ENCODE peak calls at places on chromosome 14, in four cellular contexts. H is HepG2, Z is H1, N is K562. T is an unnamed sample.

GRCh38 chr14:79278798-79279644 is 932.3 kb downstream of the DIO2 start:
- DNase-seq in N (no peak), H (peak; percentile 27), Z (peak; percentile 88), T (peak; percentile 73)

GRCh38 chr14:66507181-66507721 is 696 bp upstream of the GPHN start:
- DNase-seq in Z (no peak), N (no peak), H (no peak), T (peak; percentile 27)

GRCh38 chr14:93946104-93946503 is 19.0 kb downstream of the FAM181A start:
- DNase-seq in Z (no peak), N (no peak), H (no peak), T (no peak)

GRCh38 chr14:60102389-60102788 is 10.7 kb downstream of the PCNX4 start:
- DNase-seq in Z (no peak), N (no peak), H (no peak), T (no peak)

GRCh38 chr14:67517083-67517482 is 16.0 kb upstream of the PLEKHH1 start:
- DNase-seq in N (no peak), H (no peak), Z (peak; percentile 53), T (no peak)

GRCh38 chr14:101687756-101688546 is 73.6 kb upstream of the PPP2R5C start:
- DNase-seq in N (no peak), Z (no peak), H (no peak), T (no peak)

GRCh38 chr14:91413547-91414474 is 3.8 kb downstream of the CCDC88C start:
- DNase-seq in N (no peak), Z (peak; percentile 87), H (no peak), T (no peak)

GRCh38 chr14:68501621-68502052 is 291.2 kb downstream of the ZFP36L1 start:
- DNase-seq in H (no peak), Z (no peak), N (no peak), T (no peak)

GRCh38 chr14:101598571-101599233 is 37.4 kb downstream of the DIO3 start:
- DNase-seq in N (no peak), H (no peak), Z (no peak), T (no peak)

GRCh38 chr14:36027354-36027753 is 149.2 kb downstream of the PTCSC3 start:
- DNase-seq in H (no peak), N (no peak), Z (no peak), T (no peak)

GRCh38 chr14:76917158-76917596 is 91.0 kb downstream of the LRRC74A start:
- DNase-seq in N (peak; percentile 56), H (peak; percentile 80), Z (peak; percentile 83), T (peak; percentile 89)

GRCh38 chr14:21915814-21916213 is 242.2 kb upstream of the OR4E1 start:
- DNase-seq in H (peak; percentile 40), N (no peak), Z (no peak), T (peak; percentile 78)

GRCh38 chr14:69539631-69540410 is 34.9 kb downstream of the CCDC177 start:
- DNase-seq in N (no peak), Z (no peak), H (no peak), T (no peak)

GRCh38 chr14:29584992-29585391 is 342.7 kb downstream of the PRKD1 start:
- DNase-seq in N (no peak), Z (no peak), H (peak; percentile 32), T (no peak)

GRCh38 chr14:85316701-85317100 is 213.2 kb upstream of the FLRT2 start:
- DNase-seq in H (no peak), Z (no peak), N (no peak), T (no peak)

GRCh38 chr14:29320261-29320660 is 553.7 kb downstream of the FOXG1 start:
- DNase-seq in H (no peak), N (no peak), Z (no peak), T (no peak)

GRCh38 chr14:42437809-42438208 is 831.1 kb downstream of the LRFN5 start:
- DNase-seq in N (no peak), Z (no peak), H (no peak), T (no peak)

GRCh38 chr14:71659165-71659564 is 273.1 kb upstream of the RGS6 start:
- DNase-seq in H (peak; percentile 34), Z (no peak), N (no peak), T (no peak)

GRCh38 chr14:96096639-96097610 is 57.8 kb downstream of the C14orf132 start:
- DNase-seq in H (no peak), Z (no peak), N (no peak), T (no peak)

GRCh38 chr14:63435838-63436237 is 107.3 kb downstream of the PPP2R5E start:
- DNase-seq in N (no peak), H (peak; percentile 13), Z (no peak), T (no peak)

GRCh38 chr14:105063041-105063440 is 2.2 kb downstream of the GPR132 start:
- DNase-seq in N (no peak), H (no peak), Z (no peak), T (no peak)

GRCh38 chr14:95314609-95315008 is 5.1 kb downstream of the CLMN start:
- DNase-seq in H (no peak), Z (no peak), N (no peak), T (peak; percentile 43)

GRCh38 chr14:99035712-99036593 is 236.0 kb downstream of the BCL11B start:
- DNase-seq in H (peak; percentile 10), Z (peak; percentile 71), N (no peak), T (peak; percentile 79)

GRCh38 chr14:24066490-24067132 is 4.8 kb upstream of the CPNE6 start:
- DNase-seq in N (no peak), H (no peak), Z (no peak), T (no peak)

GRCh38 chr14:94317259-94317658 is 5.9 kb downstream of the SERPINA6 start:
- DNase-seq in Z (no peak), N (no peak), H (peak; percentile 78), T (no peak)

GRCh38 chr14:50542941-50543418 is 10.6 kb upstream of the MAP4K5 start:
- DNase-seq in Z (no peak), N (peak; percentile 24), H (peak; percentile 77), T (peak; percentile 59)
- TF ChIP-seq MAFK in Z (no peak), N (no peak), H (no peak), T (no peak)

DNA sequence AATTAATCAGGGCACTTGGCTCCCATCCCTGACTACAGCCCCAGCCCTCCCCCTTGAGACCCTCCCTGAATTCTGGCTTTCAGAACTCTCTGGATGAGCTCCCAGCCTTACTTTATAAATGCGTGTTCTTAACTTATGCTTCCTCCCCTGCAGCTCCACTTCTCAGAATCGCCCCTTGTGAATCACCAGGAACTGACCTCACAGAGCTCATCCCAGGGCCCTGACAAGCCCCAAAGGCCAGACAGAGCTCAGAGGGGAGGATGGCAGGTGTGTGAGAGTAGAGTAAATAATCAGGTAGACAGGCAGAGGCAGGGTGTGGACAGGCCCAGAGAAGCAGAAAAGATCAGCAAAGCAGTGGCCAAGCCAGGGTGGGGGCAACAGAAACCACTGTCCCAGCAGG is 68.2 kb upstream of the FOXN3 start:
- DNase-seq in Z (no peak), H (no peak), N (no peak), T (no peak)
- TF ChIP-seq KDM1A in Z (no peak), H (no peak), N (no peak), T (no peak)

GRCh38 chr14:92549853-92550244 is 36.3 kb downstream of the RIN3 start:
- DNase-seq in Z (no peak), N (no peak), H (no peak), T (no peak)

GRCh38 chr14:92549096-92549852 is 35.7 kb downstream of the RIN3 start:
- DNase-seq in N (no peak), Z (no peak), H (no peak), T (no peak)

GRCh38 chr14:92542766-92543554 is 29.4 kb downstream of the RIN3 start:
- DNase-seq in Z (no peak), H (no peak), N (no peak), T (no peak)

GRCh38 chr14:92544051-92544730 is 30.6 kb downstream of the RIN3 start:
- DNase-seq in N (no peak), Z (no peak), H (no peak), T (no peak)

DNA sequence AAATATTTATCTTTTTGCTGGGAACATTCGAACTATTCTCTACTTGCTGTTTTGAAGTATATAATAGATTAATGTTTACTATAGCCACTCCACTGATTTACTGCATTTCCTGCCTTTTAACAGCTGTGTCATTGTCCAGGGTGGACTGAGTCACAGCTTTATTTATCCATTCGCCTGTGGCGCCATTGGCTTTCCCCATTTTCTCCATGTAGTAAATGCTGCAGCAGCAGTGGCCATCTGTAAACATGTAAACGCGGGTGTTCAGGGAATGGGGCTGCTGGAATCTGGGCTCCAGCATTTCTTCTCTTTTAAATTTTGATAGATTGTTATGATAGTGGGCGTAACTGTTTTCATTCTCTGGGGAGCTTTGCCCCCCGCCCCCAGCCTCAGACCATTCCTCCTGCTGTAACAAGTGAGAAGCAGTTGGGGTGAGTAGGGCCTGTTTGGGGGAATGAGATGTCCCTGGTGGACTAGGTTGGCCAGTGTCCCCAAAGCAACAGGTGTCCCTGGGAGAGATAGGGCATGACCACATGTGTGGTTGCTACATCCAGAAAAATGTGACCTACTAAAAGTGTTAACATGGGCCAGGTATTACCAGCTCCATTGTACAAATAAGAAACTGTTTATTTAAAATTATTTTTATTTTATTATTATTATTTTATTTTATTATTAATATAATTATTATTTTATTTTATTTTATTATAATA is 32.9 kb downstream of the RIN3 start:
- DNase-seq in N (no peak), Z (no peak), H (no peak), T (peak; percentile 79)
- TF ChIP-seq PHF8 in N (no peak), Z (no peak), H (no peak), T (no peak)

GRCh38 chr14:61839452-61839851 is 77.2 kb downstream of the SNAPC1 start:
- DNase-seq in Z (no peak), H (no peak), N (no peak), T (no peak)

GRCh38 chr14:61836807-61837206 is 74.6 kb downstream of the SNAPC1 start:
- DNase-seq in H (no peak), N (no peak), Z (no peak), T (no peak)

GRCh38 chr14:61838661-61839060 is 76.4 kb downstream of the SNAPC1 start:
- DNase-seq in N (no peak), H (no peak), Z (no peak), T (no peak)

GRCh38 chr14:61837336-61838229 is 75.4 kb downstream of the SNAPC1 start:
- DNase-seq in H (peak; percentile 62), N (peak; percentile 65), Z (peak; percentile 86), T (peak; percentile 60)

GRCh38 chr14:61841145-61841544 is 78.9 kb downstream of the SNAPC1 start:
- DNase-seq in H (no peak), N (no peak), Z (no peak), T (no peak)
- TF ChIP-seq MAFK in H (no peak), N (no peak), Z (no peak), T (no peak)

GRCh38 chr14:89214221-89214965 is 202.6 kb downstream of the FOXN3 start:
- DNase-seq in Z (no peak), H (peak; percentile 86), N (no peak), T (peak; percentile 49)
- TF ChIP-seq KDM1A in Z (no peak), H (no peak), N (no peak), T (no peak)

GRCh38 chr14:83825836-83826235 is 1704.1 kb upstream of the FLRT2 start:
- DNase-seq in Z (no peak), N (no peak), H (no peak), T (no peak)

GRCh38 chr14:83827383-83827782 is 1702.6 kb upstream of the FLRT2 start:
- DNase-seq in N (no peak), H (no peak), Z (no peak), T (no peak)

GRCh38 chr14:83828406-83828805 is 1701.5 kb upstream of the FLRT2 start:
- DNase-seq in H (no peak), N (no peak), Z (no peak), T (no peak)

GRCh38 chr14:83826838-83827237 is 1703.1 kb upstream of the FLRT2 start:
- DNase-seq in Z (no peak), H (no peak), N (no peak), T (peak; percentile 6)
- TF ChIP-seq PHF8 in Z (no peak), H (no peak), N (no peak), T (no peak)